ENCODE peak calls at places on chromosomes 2 and 18, in four cellular contexts. P is HepG2, N is K562, M is GM12878. V is an unnamed sample.

GRCh38 chr18:12236934-12237832 is 17.0 kb upstream of the CIDEA start:
- DNase-seq in N (peak; percentile 84), M (no peak), P (peak; percentile 24), V (peak; percentile 97)

GRCh38 chr18:9925369-9925768 is 11.6 kb downstream of the VAPA start:
- DNase-seq in P (no peak), M (no peak), N (no peak), V (no peak)

GRCh38 chr2:54613794-54614257 is 109.6 kb upstream of the EML6 start:
- DNase-seq in P (no peak), M (no peak), N (no peak), V (no peak)

GRCh38 chr2:200310545-200310971 is 4.1 kb downstream of the SPATS2L start:
- DNase-seq in N (no peak), M (no peak), P (no peak), V (no peak)

GRCh38 chr2:85656468-85656867 is 11.5 kb downstream of the SFTPB start:
- DNase-seq in P (no peak), N (no peak), M (no peak), V (no peak)

GRCh38 chr2:46922049-46922448 is 6.4 kb upstream of the MCFD2 start:
- DNase-seq in M (no peak), N (no peak), P (no peak), V (no peak)

GRCh38 chr2:196635156-196635555 is 4.4 kb upstream of the CCDC150 start:
- DNase-seq in N (no peak), P (no peak), M (no peak), V (no peak)

GRCh38 chr2:58938988-58939387 is 697.9 kb upstream of the FANCL start:
- DNase-seq in M (no peak), P (no peak), N (no peak), V (no peak)

DNA sequence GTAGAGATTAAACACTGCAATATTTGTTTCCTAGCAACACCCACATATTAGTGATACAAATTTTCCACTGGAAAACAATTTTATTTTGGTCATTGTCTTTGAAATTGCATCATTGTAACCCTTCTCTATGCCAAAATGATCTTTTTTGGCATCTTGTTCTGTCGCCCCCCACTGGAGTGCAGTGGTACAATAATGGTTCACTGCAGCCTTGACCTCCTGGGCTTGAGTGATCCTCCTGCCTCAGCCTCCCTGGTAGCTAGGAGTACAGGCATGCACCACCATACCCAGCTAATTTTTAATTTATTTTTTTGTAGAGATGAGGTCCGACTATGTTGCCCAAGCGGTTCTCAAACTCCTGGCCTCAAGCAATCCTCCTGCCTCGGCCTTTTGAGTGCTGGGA is 117.4 kb downstream of the PIK3C3 start:
- DNase-seq in P (no peak), M (no peak), N (no peak), V (no peak)
- TF ChIP-seq GABPA in P (no peak), M (no peak), N (no peak), V (no peak)

DNA sequence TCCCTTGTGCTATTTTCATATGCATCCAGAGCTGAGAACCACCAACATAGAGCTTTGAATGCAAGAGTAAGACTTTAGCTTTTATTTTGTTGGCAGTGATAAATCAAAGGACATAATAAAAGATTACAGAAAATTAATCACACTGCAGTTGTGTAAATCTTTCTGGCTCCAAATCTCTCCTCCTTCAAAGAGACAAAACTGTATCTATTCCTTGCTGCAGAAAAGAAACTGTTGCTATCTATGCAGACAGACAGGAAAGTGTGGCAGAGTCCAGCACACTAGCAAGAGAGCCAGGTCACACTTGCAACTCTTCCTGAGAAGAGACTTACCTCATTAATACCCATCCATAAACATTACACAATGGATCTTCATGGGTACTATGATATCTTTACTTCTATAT is 57.5 kb downstream of the DTNB start:
- DNase-seq in P (no peak), M (no peak), N (no peak), V (no peak)
- H3K4me2 ChIP-seq in P (no peak overlapping the region), M (no peak overlapping the region), N (no peak overlapping the region), V (no peak overlapping the region)

GRCh38 chr18:7746106-7746505 is 179.0 kb downstream of the PTPRM start:
- DNase-seq in M (no peak), P (no peak), N (no peak), V (no peak)

GRCh38 chr18:7750095-7750663 is 183.1 kb downstream of the PTPRM start:
- DNase-seq in P (no peak), N (no peak), M (no peak), V (no peak)

GRCh38 chr18:7749510-7749981 is 182.4 kb downstream of the PTPRM start:
- DNase-seq in P (peak; percentile 73), M (no peak), N (no peak), V (no peak)

GRCh38 chr18:7749001-7749391 is 181.9 kb downstream of the PTPRM start:
- DNase-seq in M (no peak), P (no peak), N (no peak), V (no peak)

GRCh38 chr18:7748252-7749000 is 181.3 kb downstream of the PTPRM start:
- DNase-seq in N (no peak), P (no peak), M (no peak), V (no peak)
- TF ChIP-seq GABPA in N (no peak), P (no peak), M (no peak), V (no peak)

DNA sequence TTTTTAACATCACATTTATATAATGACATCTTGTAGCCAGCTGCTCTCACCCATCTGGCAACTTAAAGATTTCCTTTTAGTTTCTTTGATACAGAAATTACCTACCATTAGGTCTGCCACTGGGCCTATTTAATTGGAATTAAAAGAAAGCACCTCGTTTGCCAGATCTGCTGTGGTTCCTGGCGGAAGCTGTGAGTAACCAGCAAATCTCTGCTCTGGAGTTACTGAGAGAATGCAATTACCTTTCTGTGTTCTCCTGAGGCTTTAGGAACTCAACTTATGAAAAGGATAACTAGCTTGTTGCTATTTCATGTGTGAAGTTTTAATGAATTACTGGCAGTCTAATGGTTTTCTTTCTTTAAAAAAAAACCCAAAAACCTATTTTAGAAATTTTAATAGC is 69.7 kb upstream of the LYPD6B start:
- DNase-seq in N (no peak), P (no peak), M (peak; percentile 8), V (no peak)
- H3K4me2 ChIP-seq in N (no peak overlapping the region), P (no peak overlapping the region), M (no peak overlapping the region), V (no peak overlapping the region)

DNA sequence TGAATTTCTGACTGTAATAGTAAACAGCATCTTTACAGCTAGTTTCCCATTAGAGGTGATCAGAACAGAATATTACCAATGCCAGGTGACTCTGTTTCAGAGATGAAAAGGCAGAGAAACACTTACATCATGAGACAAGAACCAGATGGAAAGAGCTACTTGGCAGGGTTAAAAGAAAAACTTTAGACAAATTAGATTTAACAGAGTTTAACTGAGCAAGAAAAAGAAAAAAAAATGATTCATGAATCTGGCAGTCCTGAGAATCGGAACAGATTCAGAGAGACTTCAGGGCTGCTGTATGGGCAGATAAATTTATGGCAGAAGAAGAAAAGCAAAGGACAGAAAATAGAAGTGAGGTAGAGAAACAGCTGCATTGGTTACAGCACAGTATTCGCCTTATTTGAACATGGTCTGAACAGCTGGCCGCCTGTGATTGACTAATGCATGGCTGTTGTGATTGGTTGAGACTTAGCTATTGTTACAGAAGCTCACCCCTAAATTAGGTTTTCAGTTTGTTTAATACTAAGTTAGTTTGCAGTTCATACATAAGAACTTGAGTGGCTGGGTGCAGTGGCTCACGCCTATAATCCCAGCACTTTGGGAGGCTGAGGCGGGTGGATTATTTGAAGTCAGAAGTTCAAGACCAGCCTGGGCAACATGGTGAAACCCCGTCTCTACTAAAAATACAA is 43.0 kb upstream of the RHOB start:
- DNase-seq in P (no peak), M (no peak), N (no peak), V (no peak)
- TF ChIP-seq GABPA in P (no peak), M (no peak), N (no peak), V (no peak)

GRCh38 chr2:105496271-105496670 is 97.4 kb upstream of the FHL2 start:
- DNase-seq in N (no peak), M (no peak), P (no peak), V (no peak)
- H3K4me2 ChIP-seq in N (no peak overlapping the region), M (no peak overlapping the region), P (no peak overlapping the region), V (no peak overlapping the region)

GRCh38 chr2:184203661-184204060 is 394.7 kb upstream of the ZNF804A start:
- DNase-seq in N (peak; percentile 11), P (no peak), M (no peak), V (no peak)
- TF ChIP-seq GABPA in N (no peak), P (no peak), M (no peak), V (no peak)

GRCh38 chr2:8090748-8091700 is 590.8 kb upstream of the ID2 start:
- DNase-seq in P (peak; percentile 99), N (peak; percentile 24), M (peak; percentile 11), V (no peak)
- H3K4me2 ChIP-seq in P (peak overlapping the region; percentile 52), N (peak overlapping the region; percentile 21), M (no peak overlapping the region), V (no peak overlapping the region)

GRCh38 chr2:133952896-133953295 is 301.0 kb upstream of the MGAT5 start:
- DNase-seq in M (no peak), N (no peak), P (no peak), V (no peak)
- TF ChIP-seq GABPA in M (no peak), N (no peak), P (no peak), V (no peak)

GRCh38 chr18:23363865-23364570 is 89.1 kb upstream of the RIOK3 start:
- DNase-seq in P (no peak), M (no peak), N (no peak), V (no peak)

GRCh38 chr18:23369231-23369630 is 83.9 kb upstream of the RIOK3 start:
- DNase-seq in N (no peak), P (no peak), M (no peak), V (no peak)

GRCh38 chr18:23365602-23366001 is 87.5 kb upstream of the RIOK3 start:
- DNase-seq in N (no peak), P (no peak), M (no peak), V (no peak)
- H3K4me2 ChIP-seq in N (no peak overlapping the region), P (no peak overlapping the region), M (no peak overlapping the region), V (no peak overlapping the region)

V was measured in H1.